ENCODE peak calls at places on chromosomes 11 and 22, in six cellular contexts. One of them, this sample, is unnamed.

GRCh38 chr11:20729597-20730095 is 60.3 kb downstream of the NELL1 start:
- DNase-seq in WERI-Rb-1: no peak
- DNase-seq in mucosa of descending colon: no peak
- DNase-seq in pancreas: no peak
- DNase-seq in tibial artery: no peak
- DNase-seq in neural crest cell: no peak
- DNase-seq in this sample: no peak

GRCh38 chr11:28417601-28418323 is 309.6 kb downstream of the METTL15 start:
- DNase-seq in WERI-Rb-1: no peak
- DNase-seq in mucosa of descending colon: no peak
- DNase-seq in pancreas: no peak
- DNase-seq in tibial artery: no peak
- DNase-seq in neural crest cell: no peak
- DNase-seq in this sample: no peak

GRCh38 chr22:41966607-41967240 is 2.5 kb upstream of the SEPTIN3 start:
- DNase-seq in WERI-Rb-1: peak
- DNase-seq in mucosa of descending colon: no peak
- DNase-seq in pancreas: no peak
- DNase-seq in tibial artery: peak
- DNase-seq in neural crest cell: no peak
- DNase-seq in this sample: peak

GRCh38 chr11:19980957-19981669 is 179.2 kb downstream of the DBX1 start:
- DNase-seq in WERI-Rb-1: no peak
- DNase-seq in mucosa of descending colon: peak
- DNase-seq in pancreas: no peak
- DNase-seq in tibial artery: peak
- DNase-seq in neural crest cell: no peak
- DNase-seq in this sample: no peak

GRCh38 chr22:36860821-36861659 is at the start of gene NCF4:
- DNase-seq in WERI-Rb-1: no peak
- DNase-seq in mucosa of descending colon: peak
- DNase-seq in pancreas: no peak
- DNase-seq in tibial artery: peak
- DNase-seq in neural crest cell: no peak
- DNase-seq in this sample: no peak

GRCh38 chr22:41367680-41368542 is 13.8 kb upstream of the TEF start:
- DNase-seq in WERI-Rb-1: peak
- DNase-seq in mucosa of descending colon: peak
- DNase-seq in pancreas: peak
- DNase-seq in tibial artery: peak
- DNase-seq in neural crest cell: no peak
- DNase-seq in this sample: no peak

GRCh38 chr11:54979375-54979774 is 272.7 kb downstream of the OR4A5 start:
- DNase-seq in WERI-Rb-1: no peak
- DNase-seq in mucosa of descending colon: no peak
- DNase-seq in pancreas: no peak
- DNase-seq in tibial artery: no peak
- DNase-seq in neural crest cell: no peak
- DNase-seq in this sample: no peak

GRCh38 chr22:19175026-19175601 is 3.4 kb downstream of the SLC25A1 start:
- DNase-seq in WERI-Rb-1: no peak
- DNase-seq in mucosa of descending colon: no peak
- DNase-seq in pancreas: peak
- DNase-seq in tibial artery: no peak
- DNase-seq in neural crest cell: no peak
- DNase-seq in this sample: no peak

GRCh38 chr22:38423512-38424503 is 31.2 kb downstream of the KCNJ4 start:
- DNase-seq in WERI-Rb-1: no peak
- DNase-seq in mucosa of descending colon: peak
- DNase-seq in pancreas: no peak
- DNase-seq in tibial artery: no peak
- DNase-seq in neural crest cell: no peak
- DNase-seq in this sample: no peak

GRCh38 chr11:44601471-44602370 is 36.3 kb downstream of the CD82 start:
- DNase-seq in WERI-Rb-1: no peak
- DNase-seq in mucosa of descending colon: peak
- DNase-seq in pancreas: no peak
- DNase-seq in tibial artery: no peak
- DNase-seq in neural crest cell: no peak
- DNase-seq in this sample: no peak

GRCh38 chr11:10386861-10387208 is 68.2 kb upstream of the AMPD3 start:
- DNase-seq in WERI-Rb-1: no peak
- DNase-seq in mucosa of descending colon: no peak
- DNase-seq in pancreas: no peak
- DNase-seq in tibial artery: no peak
- DNase-seq in neural crest cell: no peak
- DNase-seq in this sample: no peak

GRCh38 chr11:19352072-19352735 is 111.5 kb upstream of the E2F8 start:
- DNase-seq in WERI-Rb-1: no peak
- DNase-seq in mucosa of descending colon: no peak
- DNase-seq in pancreas: no peak
- DNase-seq in tibial artery: no peak
- DNase-seq in neural crest cell: no peak
- DNase-seq in this sample: no peak

GRCh38 chr11:68282141-68282860 is 10.5 kb upstream of the C11orf24 start:
- DNase-seq in WERI-Rb-1: no peak
- DNase-seq in mucosa of descending colon: no peak
- DNase-seq in pancreas: no peak
- DNase-seq in tibial artery: no peak
- DNase-seq in neural crest cell: no peak
- DNase-seq in this sample: no peak

GRCh38 chr11:119055901-119056300 is 1.1 kb downstream of the HYOU1 start:
- DNase-seq in WERI-Rb-1: no peak
- DNase-seq in mucosa of descending colon: no peak
- DNase-seq in pancreas: no peak
- DNase-seq in tibial artery: no peak
- DNase-seq in neural crest cell: no peak
- DNase-seq in this sample: no peak

GRCh38 chr22:49748514-49748913 is 79.2 kb downstream of the BRD1 start:
- DNase-seq in WERI-Rb-1: no peak
- DNase-seq in mucosa of descending colon: no peak
- DNase-seq in pancreas: no peak
- DNase-seq in tibial artery: no peak
- DNase-seq in neural crest cell: no peak
- DNase-seq in this sample: no peak

GRCh38 chr11:102420547-102420946 is 32.0 kb downstream of the TMEM123 start:
- DNase-seq in WERI-Rb-1: no peak
- DNase-seq in mucosa of descending colon: no peak
- DNase-seq in pancreas: no peak
- DNase-seq in tibial artery: no peak
- DNase-seq in neural crest cell: no peak
- DNase-seq in this sample: no peak

GRCh38 chr11:2724653-2725366 is 25.0 kb upstream of the KCNQ1OT1 start:
- DNase-seq in WERI-Rb-1: peak
- DNase-seq in mucosa of descending colon: no peak
- DNase-seq in pancreas: no peak
- DNase-seq in tibial artery: no peak
- DNase-seq in neural crest cell: no peak
- DNase-seq in this sample: no peak

GRCh38 chr22:38824587-38824986 is 19.2 kb downstream of the NPTXR start:
- DNase-seq in WERI-Rb-1: no peak
- DNase-seq in mucosa of descending colon: peak
- DNase-seq in pancreas: no peak
- DNase-seq in tibial artery: no peak
- DNase-seq in neural crest cell: peak
- DNase-seq in this sample: peak

GRCh38 chr11:35814720-35815305 is 129.0 kb upstream of the LDLRAD3 start:
- DNase-seq in WERI-Rb-1: no peak
- DNase-seq in mucosa of descending colon: no peak
- DNase-seq in pancreas: no peak
- DNase-seq in tibial artery: no peak
- DNase-seq in neural crest cell: no peak
- DNase-seq in this sample: no peak

GRCh38 chr22:41092847-41093371 is 517 bp downstream of the EP300 start:
- DNase-seq in WERI-Rb-1: no peak
- DNase-seq in mucosa of descending colon: no peak
- DNase-seq in pancreas: peak
- DNase-seq in tibial artery: no peak
- DNase-seq in neural crest cell: no peak
- DNase-seq in this sample: no peak

GRCh38 chr22:36536717-36537116 is 7.8 kb upstream of the EIF3D start:
- DNase-seq in WERI-Rb-1: peak
- DNase-seq in mucosa of descending colon: no peak
- DNase-seq in pancreas: no peak
- DNase-seq in tibial artery: no peak
- DNase-seq in neural crest cell: no peak
- DNase-seq in this sample: no peak

GRCh38 chr11:122633219-122633829 is 22.2 kb upstream of the UBASH3B start:
- DNase-seq in WERI-Rb-1: no peak
- DNase-seq in mucosa of descending colon: no peak
- DNase-seq in pancreas: no peak
- DNase-seq in tibial artery: no peak
- DNase-seq in neural crest cell: no peak
- DNase-seq in this sample: peak
- TF ChIP-seq CTCF in WERI-Rb-1: no peak
- TF ChIP-seq CTCF in mucosa of descending colon: no peak
- TF ChIP-seq CTCF in pancreas: no peak
- TF ChIP-seq CTCF in tibial artery: peak
- TF ChIP-seq CTCF in neural crest cell: peak
- TF ChIP-seq CTCF in this sample: no peak

GRCh38 chr11:49851511-49851910 is 100.7 kb upstream of the OR4C13 start:
- DNase-seq in WERI-Rb-1: no peak
- DNase-seq in mucosa of descending colon: no peak
- DNase-seq in pancreas: no peak
- DNase-seq in tibial artery: no peak
- DNase-seq in neural crest cell: no peak
- DNase-seq in this sample: no peak
- TF ChIP-seq CTCF in WERI-Rb-1: no peak
- TF ChIP-seq CTCF in mucosa of descending colon: no peak
- TF ChIP-seq CTCF in pancreas: no peak
- TF ChIP-seq CTCF in tibial artery: no peak
- TF ChIP-seq CTCF in neural crest cell: no peak
- TF ChIP-seq CTCF in this sample: no peak

GRCh38 chr11:70100283-70100610 is 22.1 kb downstream of the ANO1 start:
- DNase-seq in WERI-Rb-1: no peak
- DNase-seq in mucosa of descending colon: no peak
- DNase-seq in pancreas: no peak
- DNase-seq in tibial artery: no peak
- DNase-seq in neural crest cell: no peak
- DNase-seq in this sample: no peak

GRCh38 chr11:70095541-70096252 is 17.6 kb downstream of the ANO1 start:
- DNase-seq in WERI-Rb-1: peak
- DNase-seq in mucosa of descending colon: no peak
- DNase-seq in pancreas: no peak
- DNase-seq in tibial artery: no peak
- DNase-seq in neural crest cell: no peak
- DNase-seq in this sample: no peak

GRCh38 chr11:70099578-70100282 is 21.6 kb downstream of the ANO1 start:
- DNase-seq in WERI-Rb-1: peak
- DNase-seq in mucosa of descending colon: no peak
- DNase-seq in pancreas: no peak
- DNase-seq in tibial artery: no peak
- DNase-seq in neural crest cell: no peak
- DNase-seq in this sample: no peak

GRCh38 chr11:70098936-70099335 is 20.8 kb downstream of the ANO1 start:
- DNase-seq in WERI-Rb-1: no peak
- DNase-seq in mucosa of descending colon: no peak
- DNase-seq in pancreas: no peak
- DNase-seq in tibial artery: no peak
- DNase-seq in neural crest cell: no peak
- DNase-seq in this sample: no peak

GRCh38 chr11:70097783-70098182 is 19.7 kb downstream of the ANO1 start:
- DNase-seq in WERI-Rb-1: no peak
- DNase-seq in mucosa of descending colon: no peak
- DNase-seq in pancreas: no peak
- DNase-seq in tibial artery: no peak
- DNase-seq in neural crest cell: no peak
- DNase-seq in this sample: no peak
- TF ChIP-seq CTCF in WERI-Rb-1: no peak
- TF ChIP-seq CTCF in mucosa of descending colon: no peak
- TF ChIP-seq CTCF in pancreas: no peak
- TF ChIP-seq CTCF in tibial artery: no peak
- TF ChIP-seq CTCF in neural crest cell: no peak
- TF ChIP-seq CTCF in this sample: no peak

GRCh38 chr11:61613051-61613450 is 32.2 kb upstream of the SYT7 start:
- DNase-seq in WERI-Rb-1: no peak
- DNase-seq in mucosa of descending colon: no peak
- DNase-seq in pancreas: no peak
- DNase-seq in tibial artery: no peak
- DNase-seq in neural crest cell: no peak
- DNase-seq in this sample: no peak
- TF ChIP-seq CTCF in WERI-Rb-1: no peak
- TF ChIP-seq CTCF in mucosa of descending colon: no peak
- TF ChIP-seq CTCF in pancreas: no peak
- TF ChIP-seq CTCF in tibial artery: no peak
- TF ChIP-seq CTCF in neural crest cell: no peak
- TF ChIP-seq CTCF in this sample: no peak

GRCh38 chr11:130145975-130146776 is 13.4 kb upstream of the ST14 start:
- DNase-seq in WERI-Rb-1: no peak
- DNase-seq in mucosa of descending colon: peak
- DNase-seq in pancreas: peak
- DNase-seq in tibial artery: no peak
- DNase-seq in neural crest cell: no peak
- DNase-seq in this sample: peak
- TF ChIP-seq CTCF in WERI-Rb-1: peak
- TF ChIP-seq CTCF in mucosa of descending colon: no peak
- TF ChIP-seq CTCF in pancreas: no peak
- TF ChIP-seq CTCF in tibial artery: no peak
- TF ChIP-seq CTCF in neural crest cell: no peak
- TF ChIP-seq CTCF in this sample: no peak